ENCODE peak calls at places on chromosomes 13 and 19, in seven cellular contexts. X is Peyer's patch; B is GM13977; R is activated B cell treated with CpG ODN at 0.5 μM for 24 hours; T is tibial artery; I is CD8-positive, alpha-beta T cell; Y is endothelial cell. J is an unnamed sample.

GRCh38 chr13:36685912-36686311 is 12.1 kb downstream of the SERTM1 start:
- DNase-seq in R (no peak), B (no peak), X (no peak), I (no peak), Y (no peak), T (no peak), J (no peak)

GRCh38 chr19:7307590-7308218 is 13.5 kb upstream of the INSR start:
- DNase-seq in I (no peak), T (peak; percentile 7), Y (no peak), B (no peak), R (no peak), X (no peak), J (no peak)

GRCh38 chr19:17829855-17830566 is 8.7 kb upstream of the INSL3 start:
- DNase-seq in R (no peak), Y (peak; percentile 62), X (no peak), I (no peak), B (no peak), T (no peak), J (no peak)

GRCh38 chr13:44271915-44272341 is 101.7 kb upstream of the SERP2 start:
- DNase-seq in T (peak; percentile 83), I (no peak), Y (no peak), R (no peak), B (no peak), X (no peak), J (no peak)

GRCh38 chr19:45881082-45881908 is 4.6 kb downstream of the IRF2BP1 start:
- DNase-seq in B (no peak), R (no peak), I (no peak), X (no peak), Y (no peak), T (no peak), J (no peak)

GRCh38 chr13:73177017-73177416 is 118.2 kb downstream of the KLF5 start:
- DNase-seq in B (no peak), R (no peak), Y (no peak), X (no peak), I (no peak), T (no peak), J (no peak)

GRCh38 chr13:105196052-105196451 is 1339.4 kb downstream of the EFNB2 start:
- DNase-seq in B (no peak), Y (no peak), X (no peak), I (no peak), T (no peak), R (no peak), J (no peak)

GRCh38 chr13:62309904-62310303 is 894.3 kb upstream of the PCDH20 start:
- DNase-seq in R (no peak), T (no peak), I (no peak), X (no peak), B (no peak), Y (no peak), J (no peak)

GRCh38 chr13:28140433-28141125 is 2.2 kb downstream of the PAN3 start:
- DNase-seq in R (no peak), I (no peak), Y (no peak), X (no peak), T (no peak), B (no peak), J (no peak)

GRCh38 chr19:46016426-46017094 is 6.3 kb downstream of the PGLYRP1 start:
- DNase-seq in B (peak; percentile 93), Y (peak; percentile 88), R (peak; percentile 74), X (peak; percentile 74), I (peak; percentile 75), T (peak; percentile 87), J (peak; percentile 82)

GRCh38 chr19:16088351-16088984 is 12.2 kb downstream of the TPM4 start:
- DNase-seq in R (no peak), Y (no peak), I (no peak), T (no peak), X (no peak), B (no peak), J (peak; percentile 82)

GRCh38 chr19:16088985-16089846 is 12.9 kb downstream of the TPM4 start:
- DNase-seq in X (no peak), R (no peak), T (no peak), I (no peak), Y (no peak), B (no peak), J (no peak)

GRCh38 chr19:16085115-16085514 is 8.8 kb downstream of the TPM4 start:
- DNase-seq in I (no peak), Y (no peak), R (no peak), X (no peak), B (no peak), T (no peak), J (no peak)

GRCh38 chr19:16087940-16088339 is 11.6 kb downstream of the TPM4 start:
- DNase-seq in T (no peak), I (no peak), Y (no peak), R (no peak), X (no peak), B (no peak), J (no peak)

DNA sequence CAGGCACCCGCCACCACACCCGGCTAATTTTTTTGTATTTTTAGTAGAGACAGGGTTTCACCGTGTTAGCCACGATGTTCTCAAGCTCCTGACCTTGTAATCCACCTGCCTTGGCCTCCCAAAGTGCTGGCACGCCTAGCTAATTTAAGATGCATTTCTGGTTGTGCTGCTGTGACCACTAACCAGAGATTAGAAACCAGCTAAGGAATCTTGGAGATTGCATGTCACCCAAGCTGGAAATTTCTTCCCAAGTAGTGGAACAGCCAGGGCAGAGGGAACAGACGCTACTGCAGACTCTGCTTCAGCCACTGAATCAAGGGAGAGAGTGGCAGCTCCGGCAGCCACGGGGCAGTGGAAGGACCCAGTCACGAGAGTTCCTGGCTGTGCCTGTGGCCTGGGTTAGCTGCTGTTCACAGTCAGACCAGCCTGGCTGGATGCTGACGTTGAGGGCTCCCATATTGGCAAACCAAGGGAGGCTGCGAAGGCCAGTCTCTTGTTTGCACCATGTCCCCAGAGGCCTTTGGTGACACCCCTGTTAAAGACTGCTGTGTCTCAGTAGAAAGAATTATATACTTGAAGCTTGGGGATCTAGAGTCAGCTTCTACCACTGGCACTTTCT is 7.9 kb downstream of the TPM4 start:
- DNase-seq in T (no peak), Y (no peak), B (no peak), R (no peak), I (no peak), X (no peak), J (no peak)
- TF ChIP-seq CTCF in T (no peak), Y (no peak), B (no peak), R (no peak), I (no peak), X (no peak), J (no peak)

DNA sequence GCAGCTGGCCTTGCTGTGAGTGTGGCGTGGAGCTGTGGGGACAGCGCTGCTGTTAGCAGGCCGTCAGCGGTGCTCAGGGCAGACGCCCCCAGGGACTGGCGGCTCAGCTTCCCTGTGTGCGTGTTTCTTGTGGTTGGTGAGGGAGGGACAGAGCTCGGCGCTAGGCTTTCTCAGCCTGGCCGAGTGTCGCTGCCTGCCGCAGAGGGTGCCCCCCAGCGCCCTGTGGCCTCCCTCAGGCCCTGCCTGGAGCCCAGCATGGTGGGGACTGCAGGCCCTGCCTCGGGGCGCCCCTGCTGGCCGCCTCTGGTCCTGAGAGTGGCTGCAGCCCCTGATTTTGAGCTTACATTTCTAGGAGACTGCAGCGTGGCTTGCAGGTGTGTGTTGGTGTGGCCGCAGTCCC is 35.5 kb downstream of the DOT1L start:
- DNase-seq in I (no peak), B (no peak), Y (peak; percentile 35), T (no peak), R (no peak), X (no peak), J (no peak)
- TF ChIP-seq CTCF in I (no peak), B (peak; percentile 42), Y (peak; percentile 52), T (peak; percentile 28), R (no peak), X (no peak), J (no peak)

GRCh38 chr13:86581711-86582110 is 782.5 kb upstream of the SLITRK6 start:
- DNase-seq in T (no peak), X (no peak), B (no peak), R (no peak), I (no peak), Y (no peak), J (no peak)

GRCh38 chr13:86585826-86586225 is 786.6 kb upstream of the SLITRK6 start:
- DNase-seq in X (no peak), T (no peak), I (no peak), B (no peak), Y (no peak), R (no peak), J (no peak)

DNA sequence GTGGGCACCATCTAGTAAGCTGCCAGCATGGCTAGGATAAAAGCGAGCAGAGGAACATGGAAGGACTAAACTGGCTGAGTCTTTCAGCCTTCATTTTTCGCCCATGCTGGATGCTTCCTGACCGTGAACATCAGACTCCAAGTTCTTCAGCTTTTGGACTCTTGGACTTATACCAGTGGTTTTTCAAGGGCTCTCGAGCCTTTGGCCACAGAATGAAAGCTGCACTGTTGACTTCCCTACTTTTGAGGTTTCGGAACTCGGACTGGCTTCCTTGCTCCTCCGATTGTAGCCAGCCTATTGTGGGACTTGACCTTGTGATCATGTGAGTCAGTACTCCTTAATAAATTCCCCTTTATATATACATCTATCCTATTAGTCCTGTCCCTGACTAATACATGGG is 785.1 kb upstream of the SLITRK6 start:
- DNase-seq in T (no peak), Y (no peak), I (no peak), R (no peak), B (no peak), X (no peak), J (no peak)
- TF ChIP-seq CTCF in T (no peak), Y (no peak), I (no peak), R (no peak), B (no peak), X (no peak), J (no peak)

GRCh38 chr13:23570931-23571330 is 719 bp downstream of the TNFRSF19 start:
- DNase-seq in B (no peak), R (no peak), I (no peak), T (no peak), Y (no peak), X (no peak), J (no peak)
- TF ChIP-seq CTCF in B (no peak), R (no peak), I (no peak), T (no peak), Y (no peak), X (no peak), J (no peak)

DNA sequence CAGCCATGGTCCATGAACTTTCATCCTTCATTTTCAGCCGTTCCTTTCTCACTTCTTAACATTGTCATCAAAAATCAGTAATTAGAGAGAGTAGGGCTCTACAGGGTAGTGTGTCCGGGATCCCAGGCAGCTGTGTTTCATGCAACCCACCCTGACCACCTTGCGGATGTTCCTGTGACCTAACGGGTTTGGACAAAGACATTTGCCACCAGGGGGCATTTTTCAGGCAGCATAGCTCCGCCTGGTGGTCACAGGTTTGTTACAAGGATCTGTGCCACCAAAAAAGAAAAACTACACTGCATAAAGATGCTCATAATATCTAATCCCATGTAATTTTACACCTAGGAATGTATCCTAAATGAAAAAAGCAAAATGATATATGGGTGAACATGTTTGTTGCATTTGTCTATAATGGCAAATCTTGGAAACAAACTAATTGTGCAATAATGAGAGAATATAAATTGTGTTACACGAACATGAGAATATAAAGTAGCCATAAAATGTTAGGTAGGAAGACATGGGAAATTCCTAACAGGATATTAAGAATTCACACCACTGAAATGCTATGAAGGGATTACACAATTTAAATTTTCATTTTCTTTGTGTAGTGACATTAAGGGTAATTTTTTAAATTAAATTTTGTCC is 123.0 kb downstream of the SLC7A1 start:
- DNase-seq in X (peak; percentile 64), B (peak; percentile 67), Y (peak; percentile 78), I (peak; percentile 16), R (no peak), T (no peak), J (no peak)
- TF ChIP-seq CTCF in X (peak; percentile 73), B (peak; percentile 98), Y (peak; percentile 96), I (peak; percentile 76), R (peak; percentile 91), T (peak; percentile 49), J (peak; percentile 47)

GRCh38 chr13:112042496-112042895 is 24.5 kb upstream of the SOX1 start:
- DNase-seq in X (no peak), Y (no peak), B (no peak), I (no peak), R (no peak), T (no peak), J (no peak)
- TF ChIP-seq CTCF in X (no peak), Y (no peak), B (no peak), I (no peak), R (no peak), T (no peak), J (no peak)

J was measured in lung.